ENCODE peak calls at places on chromosome 13, in four cellular contexts. N is iPS-NIHi11, J is neural crest cell, C is AG10803. T is an unnamed sample.

GRCh38 chr13:60091573-60091972 is 72.2 kb downstream of the DIAPH3 start:
- DNase-seq in N (no peak), J (no peak), C (no peak), T (no peak)

GRCh38 chr13:26663801-26664200 is 96.8 kb downstream of the GPR12 start:
- DNase-seq in N (no peak), J (no peak), C (no peak), T (no peak)

GRCh38 chr13:42707596-42707995 is 73.8 kb upstream of the FAM216B start:
- DNase-seq in N (no peak), J (no peak), C (peak), T (no peak)

GRCh38 chr13:31922724-31923123 is 108.8 kb upstream of the FRY start:
- DNase-seq in N (no peak), J (no peak), C (no peak), T (no peak)

GRCh38 chr13:110554946-110555345 is 6.6 kb downstream of the RAB20 start:
- DNase-seq in N (no peak), J (no peak), C (no peak), T (no peak)

GRCh38 chr13:100573121-100573520 is 15.5 kb downstream of the GGACT start:
- DNase-seq in N (peak), J (peak), C (peak), T (no peak)

GRCh38 chr13:48730971-48731658 is 77.4 kb downstream of the CYSLTR2 start:
- DNase-seq in N (no peak), J (no peak), C (peak), T (no peak)

GRCh38 chr13:51152713-51153112 is 41.6 kb upstream of the C13orf42 start:
- DNase-seq in N (no peak), J (no peak), C (no peak), T (no peak)

GRCh38 chr13:110813646-110814624 is 100.4 kb downstream of the ING1 start:
- DNase-seq in N (no peak), J (no peak), C (no peak), T (no peak)

GRCh38 chr13:59671853-59672252 is 491.9 kb downstream of the DIAPH3 start:
- DNase-seq in N (no peak), J (no peak), C (no peak), T (no peak)

GRCh38 chr13:59633290-59633689 is 530.4 kb downstream of the DIAPH3 start:
- DNase-seq in N (no peak), J (no peak), C (no peak), T (no peak)

GRCh38 chr13:60369242-60369641 is 27.8 kb upstream of the TDRD3 start:
- DNase-seq in N (peak), J (no peak), C (no peak), T (no peak)

GRCh38 chr13:87975035-87975434 is 303.9 kb downstream of the SLITRK5 start:
- DNase-seq in N (no peak), J (no peak), C (no peak), T (no peak)

GRCh38 chr13:50589139-50589538 is 254.4 kb downstream of the DLEU7 start:
- DNase-seq in N (no peak), J (no peak), C (peak), T (no peak)

GRCh38 chr13:80338781-80339577 is 1.9 kb downstream of the SPRY2 start:
- DNase-seq in N (peak), J (peak), C (peak), T (peak)

GRCh38 chr13:81874681-81875661 is 1534.0 kb upstream of the SPRY2 start:
- DNase-seq in N (peak), J (no peak), C (no peak), T (no peak)

GRCh38 chr13:111886217-111886945 is 180.6 kb upstream of the SOX1 start:
- DNase-seq in N (no peak), J (no peak), C (no peak), T (no peak)

GRCh38 chr13:40149611-40150283 is 494.3 kb downstream of the COG6 start:
- DNase-seq in N (no peak), J (no peak), C (peak), T (peak)

GRCh38 chr13:99191900-99192399 is 8.7 kb upstream of the UBAC2 start:
- DNase-seq in N (no peak), J (no peak), C (peak), T (no peak)